ENCODE peak calls at places on chromosomes 11 and 22, in ten cellular contexts. F is tibial artery, W is stomach, D is A549, O is WTC11, C is AG09309, V is K562, S is lower leg skin, X is GM13976, Y is HFF-Myc. K is an unnamed sample.

GRCh38 chr11:105891685-105892084 is 130.4 kb downstream of the MSANTD4 start:
- DNase-seq in F (no peak), W (no peak), D (no peak), O (no peak), C (no peak), V (no peak), S (no peak), X (no peak), Y (no peak), K (no peak)

GRCh38 chr22:47278655-47279054 is 516.2 kb downstream of the TBC1D22A start:
- DNase-seq in F (no peak), W (no peak), D (no peak), O (peak), C (no peak), V (no peak), S (no peak), X (no peak), Y (no peak), K (no peak)

GRCh38 chr11:285894-286220 is 3.1 kb upstream of the PGGHG start:
- DNase-seq in F (no peak), W (no peak), D (no peak), O (no peak), C (no peak), V (no peak), S (peak), X (peak), Y (no peak), K (peak)

GRCh38 chr11:108824601-108825000 is 159.7 kb downstream of the DDX10 start:
- DNase-seq in F (no peak), W (no peak), D (no peak), O (no peak), C (no peak), V (no peak), S (no peak), X (no peak), Y (no peak), K (no peak)

GRCh38 chr11:124313849-124314248 is at the start of gene OR8D1:
- DNase-seq in F (no peak), W (no peak), D (no peak), O (no peak), C (no peak), V (no peak), S (no peak), X (no peak), Y (no peak), K (no peak)

GRCh38 chr11:47078751-47079524 is 97.7 kb downstream of the ARFGAP2 start:
- DNase-seq in F (no peak), W (no peak), D (no peak), O (no peak), C (peak), V (no peak), S (no peak), X (no peak), Y (no peak), K (no peak)

GRCh38 chr11:114846040-114846791 is 167.9 kb downstream of the NXPE2 start:
- DNase-seq in F (no peak), W (no peak), D (peak), O (no peak), C (no peak), V (no peak), S (no peak), X (no peak), Y (no peak), K (peak)

GRCh38 chr11:134792044-134792443 is 380.0 kb upstream of the B3GAT1 start:
- DNase-seq in F (no peak), W (no peak), D (no peak), O (no peak), C (no peak), V (no peak), S (no peak), X (no peak), Y (no peak), K (no peak)

GRCh38 chr22:26380072-26380471 is 49.0 kb upstream of the ASPHD2 start:
- DNase-seq in F (no peak), W (no peak), D (no peak), O (no peak), C (no peak), V (no peak), S (no peak), X (no peak), Y (no peak), K (no peak)

GRCh38 chr11:134293119-134294113 is 17.2 kb downstream of the GLB1L3 start:
- DNase-seq in F (no peak), W (no peak), D (no peak), O (no peak), C (no peak), V (no peak), S (peak), X (no peak), Y (no peak), K (no peak)

GRCh38 chr11:121892863-121893262 is 223.2 kb downstream of the BLID start:
- DNase-seq in F (no peak), W (no peak), D (no peak), O (no peak), C (no peak), V (no peak), S (no peak), X (no peak), Y (no peak), K (no peak)

GRCh38 chr11:128367573-128367972 is 219.8 kb downstream of the ETS1 start:
- DNase-seq in F (no peak), W (no peak), D (no peak), O (no peak), C (no peak), V (no peak), S (no peak), X (no peak), Y (no peak), K (no peak)

GRCh38 chr11:103893366-103893765 is 143.1 kb upstream of the DDI1 start:
- DNase-seq in F (no peak), W (no peak), D (no peak), O (no peak), C (no peak), V (no peak), S (no peak), X (no peak), Y (no peak), K (no peak)

GRCh38 chr11:8766043-8766992 is 83.7 kb downstream of the RPL27A start:
- DNase-seq in F (no peak), W (peak), D (no peak), O (peak), C (no peak), V (no peak), S (peak), X (no peak), Y (no peak), K (no peak)

GRCh38 chr11:3160252-3161031 is 4.7 kb downstream of the OSBPL5 start:
- DNase-seq in F (peak), W (peak), D (no peak), O (peak), C (peak), V (no peak), S (peak), X (no peak), Y (peak), K (peak)

GRCh38 chr11:134385774-134386565 is 26.1 kb downstream of the B3GAT1 start:
- DNase-seq in F (no peak), W (peak), D (no peak), O (no peak), C (no peak), V (no peak), S (no peak), X (no peak), Y (no peak), K (no peak)

GRCh38 chr22:30538280-30538679 is 8.3 kb downstream of the SEC14L6 start:
- DNase-seq in F (no peak), W (no peak), D (no peak), O (no peak), C (no peak), V (no peak), S (no peak), X (no peak), Y (peak), K (no peak)

GRCh38 chr22:19376971-19377370 is 54.6 kb downstream of the HIRA start:
- DNase-seq in F (no peak), W (no peak), D (no peak), O (no peak), C (no peak), V (no peak), S (no peak), X (no peak), Y (no peak), K (no peak)

GRCh38 chr22:48182896-48183805 is 1420.7 kb downstream of the TBC1D22A start:
- DNase-seq in F (no peak), W (no peak), D (no peak), O (no peak), C (no peak), V (no peak), S (peak), X (no peak), Y (no peak), K (no peak)

GRCh38 chr11:113553905-113554304 is 78.7 kb upstream of the DRD2 start:
- DNase-seq in F (no peak), W (no peak), D (no peak), O (peak), C (no peak), V (peak), S (no peak), X (no peak), Y (no peak), K (no peak)

GRCh38 chr22:20580611-20581502 is 73.4 kb downstream of the MED15 start:
- DNase-seq in F (no peak), W (no peak), D (no peak), O (no peak), C (no peak), V (no peak), S (no peak), X (no peak), Y (no peak), K (no peak)

GRCh38 chr11:29018631-29019030 is 910.4 kb downstream of the METTL15 start:
- DNase-seq in F (no peak), W (no peak), D (peak), O (no peak), C (peak), V (no peak), S (no peak), X (no peak), Y (no peak), K (no peak)

GRCh38 chr22:50308597-50308935 is 1.1 kb upstream of the PLXNB2 start:
- DNase-seq in F (peak), W (no peak), D (peak), O (no peak), C (no peak), V (peak), S (peak), X (no peak), Y (no peak), K (peak)

GRCh38 chr22:46633334-46633890 is 13.2 kb downstream of the GRAMD4 start:
- DNase-seq in F (no peak), W (no peak), D (no peak), O (no peak), C (no peak), V (no peak), S (no peak), X (no peak), Y (no peak), K (peak)

GRCh38 chr11:120168108-120168959 is 30.4 kb upstream of the TRIM29 start:
- DNase-seq in F (no peak), W (no peak), D (no peak), O (no peak), C (no peak), V (no peak), S (peak), X (peak), Y (no peak), K (no peak)

GRCh38 chr11:65538915-65539374 is 14.1 kb downstream of the SCYL1 start:
- DNase-seq in F (no peak), W (no peak), D (no peak), O (peak), C (no peak), V (no peak), S (no peak), X (no peak), Y (no peak), K (no peak)
- TF ChIP-seq CTCF in F (no peak), W (no peak), D (no peak), O (no peak), C (no peak), V (no peak), S (no peak), X (no peak), Y (no peak), K (no peak)

GRCh38 chr11:18011633-18012313 is 1.1 kb downstream of the SERGEF start:
- DNase-seq in F (no peak), W (no peak), D (no peak), O (peak), C (no peak), V (peak), S (no peak), X (no peak), Y (no peak), K (peak)

GRCh38 chr11:18012314-18012905 is 437 bp downstream of the SERGEF start:
- DNase-seq in F (peak), W (peak), D (peak), O (no peak), C (no peak), V (peak), S (no peak), X (no peak), Y (no peak), K (peak)

GRCh38 chr11:18014876-18015275 is 2.0 kb upstream of the SERGEF start:
- DNase-seq in F (no peak), W (no peak), D (no peak), O (no peak), C (no peak), V (no peak), S (no peak), X (no peak), Y (no peak), K (no peak)

GRCh38 chr11:18013790-18014507 is 1.1 kb upstream of the SERGEF start:
- DNase-seq in F (no peak), W (no peak), D (peak), O (peak), C (no peak), V (no peak), S (no peak), X (no peak), Y (no peak), K (no peak)

GRCh38 chr11:18012906-18013781 is at the start of gene SERGEF:
- DNase-seq in F (peak), W (peak), D (peak), O (peak), C (peak), V (peak), S (peak), X (peak), Y (peak), K (peak)
- TF ChIP-seq CTCF in F (no peak), W (peak), D (no peak), O (no peak), C (no peak), V (no peak), S (no peak), X (peak), Y (no peak), K (no peak)

GRCh38 chr22:22397292-22397870 is 111.2 kb downstream of the ZNF280B start:
- DNase-seq in F (peak), W (no peak), D (peak), O (no peak), C (no peak), V (peak), S (peak), X (no peak), Y (no peak), K (no peak)
- TF ChIP-seq CTCF in F (no peak), W (no peak), D (peak), O (no peak), C (no peak), V (peak), S (no peak), X (no peak), Y (no peak), K (no peak)

GRCh38 chr11:36564376-36565032 is 3.3 kb upstream of the RAG1 start:
- DNase-seq in F (peak), W (peak), D (peak), O (no peak), C (peak), V (peak), S (no peak), X (peak), Y (peak), K (no peak)
- TF ChIP-seq CTCF in F (peak), W (peak), D (peak), O (no peak), C (peak), V (peak), S (no peak), X (peak), Y (peak), K (peak)

GRCh38 chr22:37283393-37283937 is 1.2 kb downstream of the CYTH4 start:
- DNase-seq in F (no peak), W (no peak), D (no peak), O (no peak), C (no peak), V (no peak), S (no peak), X (no peak), Y (no peak), K (no peak)
- TF ChIP-seq CTCF in F (no peak), W (no peak), D (no peak), O (no peak), C (peak), V (no peak), S (no peak), X (peak), Y (peak), K (no peak)

K was measured in psoas muscle.